ENCODE peak calls at places on chromosomes 13 and 19, in eight cellular contexts. E is neural progenitor cell, D is suprapubic skin, Q is heart left ventricle, U is GM23338, X is tibial nerve, V is cardiac muscle cell, P is Peyer's patch. F is an unnamed sample. For H3K4me1, the result is how much of the 10 kb centered on the place peaks cover.

GRCh38 chr13:48491423-48492122 is 41.3 kb downstream of the RCBTB2 start:
- DNase-seq in E (no peak), D (no peak), Q (no peak), U (no peak), X (no peak), V (no peak), P (no peak), F (no peak)

GRCh38 chr13:111058796-111059506 is 56.2 kb upstream of the ARHGEF7 start:
- DNase-seq in E (no peak), D (no peak), Q (no peak), U (no peak), X (no peak), V (no peak), P (no peak), F (no peak)

GRCh38 chr13:97441414-97441813 is 7.4 kb downstream of the RAP2A start:
- DNase-seq in E (no peak), D (no peak), Q (no peak), U (no peak), X (no peak), V (no peak), P (no peak), F (no peak)

GRCh38 chr13:42048323-42048624 is 174 bp upstream of the DGKH start:
- DNase-seq in E (no peak), D (no peak), Q (no peak), U (peak), X (no peak), V (no peak), P (no peak), F (no peak)

GRCh38 chr19:44113784-44114390 is 688 bp downstream of the ZNF225 start:
- DNase-seq in E (peak), D (peak), Q (no peak), U (peak), X (no peak), V (no peak), P (no peak), F (peak)

GRCh38 chr19:40411125-40411842 is 1.9 kb downstream of the PRX start:
- DNase-seq in E (no peak), D (no peak), Q (peak), U (no peak), X (no peak), V (no peak), P (no peak), F (no peak)

GRCh38 chr13:21542563-21542962 is 61.4 kb downstream of the MICU2 start:
- DNase-seq in E (no peak), D (no peak), Q (no peak), U (no peak), X (no peak), V (no peak), P (no peak), F (no peak)

GRCh38 chr19:16825312-16826168 is 3.7 kb upstream of the SIN3B start:
- DNase-seq in E (peak), D (peak), Q (peak), U (peak), X (peak), V (peak), P (no peak), F (peak)

GRCh38 chr13:100100115-100100879 is 11.4 kb downstream of the PCCA start:
- DNase-seq in E (no peak), D (no peak), Q (peak), U (no peak), X (peak), V (peak), P (no peak), F (no peak)

GRCh38 chr13:47594833-47595232 is 406.2 kb downstream of the SUCLA2 start:
- DNase-seq in E (peak), D (no peak), Q (no peak), U (peak), X (no peak), V (peak), P (no peak), F (no peak)

GRCh38 chr19:56660381-56661105 is 11.0 kb downstream of the ZNF835 start:
- DNase-seq in E (no peak), D (no peak), Q (peak), U (no peak), X (no peak), V (no peak), P (no peak), F (no peak)

GRCh38 chr13:102854675-102855074 is 8.8 kb downstream of the ERCC5 start:
- DNase-seq in E (no peak), D (no peak), Q (no peak), U (no peak), X (no peak), V (no peak), P (no peak), F (no peak)

GRCh38 chr19:54464624-54465266 is 1.2 kb upstream of the LENG9 start:
- DNase-seq in E (peak), D (peak), Q (peak), U (peak), X (peak), V (peak), P (peak), F (peak)

DNA sequence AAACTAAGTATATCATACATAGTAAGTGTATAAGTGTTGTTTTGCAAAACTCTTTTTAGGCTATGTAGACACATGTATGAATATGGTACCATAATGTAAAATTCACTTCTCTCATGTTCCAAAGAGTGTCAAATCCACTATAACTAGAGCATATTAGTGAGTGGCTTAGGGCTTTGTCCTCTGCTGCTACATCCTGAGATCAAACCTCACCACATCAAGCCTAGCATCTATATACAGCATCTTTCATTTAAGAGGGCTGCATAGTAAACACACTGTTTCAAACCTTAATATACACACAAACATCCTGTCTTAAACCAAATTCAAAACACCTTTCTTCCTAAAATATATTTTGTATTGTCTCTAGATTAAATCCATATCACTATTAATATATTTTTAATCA is 38.6 kb downstream of the ELF1 start:
- DNase-seq in E (no peak), D (no peak), Q (no peak), U (no peak), X (no peak), V (no peak), P (no peak), F (no peak)
- H3K4me1 ChIP-seq in E (under half), D (half or more), Q (half or more), U (under half), X (half or more), V (under half), P (under half), F (under half)

DNA sequence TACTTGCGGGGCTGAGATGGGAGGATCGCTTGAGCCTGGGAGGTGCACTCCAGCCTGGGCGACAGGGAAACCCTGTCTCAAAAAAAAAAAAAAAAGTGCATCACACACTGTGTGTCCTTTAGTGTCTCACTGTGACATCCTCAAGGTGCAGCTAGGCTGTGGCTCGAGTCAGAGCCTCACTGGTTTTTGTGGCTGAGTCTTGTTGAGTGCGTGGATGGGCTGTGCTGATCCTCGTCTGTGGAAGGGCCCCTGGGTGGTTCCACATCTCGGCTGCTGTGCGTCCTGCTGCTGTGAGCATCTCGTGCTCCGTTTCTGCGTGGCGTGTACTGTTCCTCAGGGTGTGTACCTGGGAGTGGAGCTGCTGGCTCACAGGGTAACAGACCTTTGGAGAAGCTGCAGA is 11.2 kb downstream of the STK11 start:
- DNase-seq in E (no peak), D (no peak), Q (no peak), U (no peak), X (no peak), V (no peak), P (no peak), F (no peak)
- H3K4me1 ChIP-seq in E (under half), D (half or more), Q (half or more), U (under half), X (half or more), V (under half), P (under half), F (under half)

DNA sequence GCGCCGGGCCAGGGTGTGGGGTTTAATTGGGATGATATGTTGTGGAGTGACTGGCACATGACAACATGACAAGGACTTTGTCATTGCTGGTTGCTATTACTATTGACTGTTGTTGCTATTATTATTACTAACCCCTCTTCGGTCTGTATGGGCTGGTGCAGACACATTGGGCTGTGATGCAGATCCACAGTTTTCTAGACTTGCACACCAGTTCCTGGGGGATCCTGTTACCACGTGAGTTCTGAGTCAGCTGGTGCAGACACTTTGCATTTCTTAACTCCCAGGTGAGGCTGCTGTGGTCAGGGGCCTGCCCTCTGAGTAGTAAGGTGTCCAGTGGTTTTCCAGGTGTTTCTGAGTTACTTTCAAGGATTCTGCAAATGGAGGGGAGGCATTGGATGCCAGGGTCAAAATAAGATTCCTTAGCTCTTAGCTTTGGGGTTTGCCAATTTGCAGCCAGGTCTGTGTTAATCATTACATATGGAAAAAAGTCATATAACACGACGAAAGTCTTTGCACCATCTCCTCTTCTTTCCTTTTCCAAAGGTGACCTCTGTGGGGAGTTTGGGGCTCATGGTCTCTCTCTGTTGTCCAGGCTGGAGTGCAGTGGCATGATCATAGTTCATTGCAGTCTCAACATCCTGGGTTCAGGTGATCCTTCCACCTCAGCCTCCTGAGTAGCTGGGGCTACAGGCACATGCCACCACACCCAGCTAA is 19.3 kb downstream of the BICRA start:
- DNase-seq in E (no peak), D (no peak), Q (no peak), U (no peak), X (no peak), V (no peak), P (no peak), F (no peak)
- H3K4me1 ChIP-seq in E (under half), D (under half), Q (under half), U (under half), X (half or more), V (under half), P (under half), F (under half)

GRCh38 chr19:18501351-18501750 is 20.5 kb downstream of the ELL start:
- DNase-seq in E (no peak), D (no peak), Q (no peak), U (no peak), X (no peak), V (no peak), P (no peak), F (no peak)

GRCh38 chr19:18502236-18502632 is 19.6 kb downstream of the ELL start:
- DNase-seq in E (no peak), D (no peak), Q (no peak), U (no peak), X (no peak), V (no peak), P (no peak), F (no peak)

GRCh38 chr19:18500376-18500775 is 21.5 kb downstream of the ELL start:
- DNase-seq in E (no peak), D (no peak), Q (no peak), U (no peak), X (no peak), V (no peak), P (no peak), F (no peak)

GRCh38 chr19:18501832-18502231 is 20.0 kb downstream of the ELL start:
- DNase-seq in E (no peak), D (peak), Q (peak), U (no peak), X (no peak), V (no peak), P (no peak), F (peak)

DNA sequence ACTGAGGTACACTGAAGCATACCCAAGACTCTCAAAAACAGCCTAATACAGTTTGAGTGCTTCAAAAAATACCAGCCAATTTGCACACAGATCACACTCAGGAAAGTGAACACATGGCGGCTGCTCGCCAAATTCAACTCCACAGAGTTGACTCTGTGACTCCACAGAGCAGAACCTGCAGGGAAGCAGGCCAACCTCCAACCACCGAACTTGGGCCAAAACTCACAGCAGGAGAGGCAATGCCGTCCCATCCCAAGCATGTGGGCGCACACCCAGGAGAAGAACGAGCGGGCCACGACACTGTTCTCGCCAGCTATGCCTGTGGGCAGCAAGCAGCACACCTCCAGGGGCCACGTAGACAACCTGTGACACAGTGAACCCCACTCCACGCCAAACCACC is 21.1 kb downstream of the ELL start:
- DNase-seq in E (no peak), D (no peak), Q (peak), U (no peak), X (no peak), V (no peak), P (no peak), F (peak)
- H3K4me1 ChIP-seq in E (under half), D (half or more), Q (half or more), U (under half), X (half or more), V (under half), P (under half), F (under half)